ENCODE peak calls at places on chromosomes 1 and 21, in four cellular contexts. I is H9, D is cardiac fibroblast, Y is endothelial cell. G is an unnamed sample.

GRCh38 chr1:196608401-196609113 is at the start of gene KCNT2:
- DNase-seq in I (peak), D (peak), Y (peak), G (no peak)

GRCh38 chr1:165772739-165773138 is 4.1 kb upstream of the TMCO1 start:
- DNase-seq in I (no peak), D (no peak), Y (no peak), G (no peak)

GRCh38 chr1:1048765-1049164 is 25.3 kb downstream of the RNF223 start:
- DNase-seq in I (no peak), D (no peak), Y (no peak), G (no peak)

GRCh38 chr1:59699227-59699847 is 115.4 kb upstream of the HOOK1 start:
- DNase-seq in I (no peak), D (peak), Y (peak), G (no peak)

GRCh38 chr1:67939942-67940341 is 106.7 kb upstream of the GNG12 start:
- DNase-seq in I (no peak), D (no peak), Y (no peak), G (no peak)

GRCh38 chr1:148161252-148161901 is 9.3 kb upstream of the NBPF11 start:
- DNase-seq in I (peak), D (no peak), Y (no peak), G (no peak)

GRCh38 chr1:34984435-34985062 is 598 bp downstream of the TMEM35B start:
- DNase-seq in I (no peak), D (peak), Y (peak), G (peak)

GRCh38 chr1:34708106-34708505 is 46.7 kb upstream of the GJB5 start:
- DNase-seq in I (no peak), D (no peak), Y (no peak), G (no peak)

GRCh38 chr1:61322769-61323168 is 240.4 kb downstream of the NFIA start:
- DNase-seq in I (no peak), D (no peak), Y (no peak), G (no peak)

GRCh38 chr1:44636711-44637589 is 37.3 kb downstream of the TMEM53 start:
- DNase-seq in I (no peak), D (no peak), Y (no peak), G (no peak)

GRCh38 chr1:76285578-76286135 is 211.1 kb downstream of the ST6GALNAC3 start:
- DNase-seq in I (no peak), D (no peak), Y (no peak), G (no peak)

GRCh38 chr1:152697701-152698600 is at the start of gene LCE2A:
- DNase-seq in I (no peak), D (no peak), Y (no peak), G (no peak)

GRCh38 chr1:77536813-77537212 is 145.6 kb downstream of the ZZZ3 start:
- DNase-seq in I (no peak), D (peak), Y (no peak), G (no peak)

GRCh38 chr21:25640671-25641292 is 1.7 kb downstream of the JAM2 start:
- DNase-seq in I (no peak), D (no peak), Y (no peak), G (no peak)

GRCh38 chr21:27721675-27722074 is 754.8 kb upstream of the ADAMTS5 start:
- DNase-seq in I (no peak), D (no peak), Y (no peak), G (no peak)

GRCh38 chr1:151346082-151346768 is 827 bp downstream of the RFX5 start:
- DNase-seq in I (no peak), D (no peak), Y (no peak), G (no peak)

GRCh38 chr1:4778056-4778455 is 123.6 kb downstream of the AJAP1 start:
- DNase-seq in I (no peak), D (no peak), Y (peak), G (no peak)

GRCh38 chr1:1626207-1627141 is 5.5 kb upstream of the MMP23B start:
- DNase-seq in I (peak), D (no peak), Y (no peak), G (no peak)

GRCh38 chr21:28738305-28738704 is 254.4 kb downstream of the LTN1 start:
- DNase-seq in I (no peak), D (no peak), Y (no peak), G (no peak)

GRCh38 chr1:157043685-157044084 is 1.9 kb downstream of the ARHGEF11 start:
- DNase-seq in I (no peak), D (no peak), Y (no peak), G (no peak)

GRCh38 chr1:236141447-236142357 is 637 bp upstream of the GPR137B start:
- DNase-seq in I (peak), D (peak), Y (peak), G (no peak)

GRCh38 chr1:184567016-184567415 is 180.2 kb downstream of the C1orf21 start:
- DNase-seq in I (no peak), D (no peak), Y (no peak), G (no peak)

GRCh38 chr1:219446288-219446687 is 166.6 kb downstream of the ZC3H11B start:
- DNase-seq in I (no peak), D (no peak), Y (no peak), G (no peak)

GRCh38 chr21:40421121-40421520 is 425.8 kb downstream of the DSCAM start:
- DNase-seq in I (no peak), D (no peak), Y (no peak), G (no peak)

GRCh38 chr1:157161901-157162300 is 23.7 kb upstream of the ETV3 start:
- DNase-seq in I (no peak), D (no peak), Y (no peak), G (no peak)

GRCh38 chr1:182227864-182228547 is 163.6 kb downstream of the GLUL start:
- DNase-seq in I (no peak), D (no peak), Y (no peak), G (no peak)

GRCh38 chr1:236073307-236073897 is 8.5 kb upstream of the NID1 start:
- DNase-seq in I (no peak), D (no peak), Y (no peak), G (no peak)

GRCh38 chr1:171484760-171485374 is 463 bp upstream of the PRRC2C start:
- DNase-seq in I (no peak), D (no peak), Y (no peak), G (no peak)

GRCh38 chr1:229075217-229075616 is 195.7 kb upstream of the RAB4A start:
- DNase-seq in I (no peak), D (no peak), Y (no peak), G (no peak)

GRCh38 chr1:89260575-89261275 is 11.9 kb downstream of the GBP5 start:
- DNase-seq in I (no peak), D (peak), Y (no peak), G (no peak)

GRCh38 chr1:232963366-232963765 is 13.0 kb downstream of the NTPCR start:
- DNase-seq in I (no peak), D (peak), Y (no peak), G (no peak)

GRCh38 chr1:51583532-51583931 is 33.4 kb upstream of the OSBPL9 start:
- DNase-seq in I (no peak), D (peak), Y (no peak), G (no peak)

GRCh38 chr1:13759072-13759471 is 59.1 kb downstream of the PRDM2 start:
- DNase-seq in I (no peak), D (no peak), Y (no peak), G (no peak)
- TF ChIP-seq CTCF in I (no peak), D (no peak), Y (no peak), G (no peak)

DNA sequence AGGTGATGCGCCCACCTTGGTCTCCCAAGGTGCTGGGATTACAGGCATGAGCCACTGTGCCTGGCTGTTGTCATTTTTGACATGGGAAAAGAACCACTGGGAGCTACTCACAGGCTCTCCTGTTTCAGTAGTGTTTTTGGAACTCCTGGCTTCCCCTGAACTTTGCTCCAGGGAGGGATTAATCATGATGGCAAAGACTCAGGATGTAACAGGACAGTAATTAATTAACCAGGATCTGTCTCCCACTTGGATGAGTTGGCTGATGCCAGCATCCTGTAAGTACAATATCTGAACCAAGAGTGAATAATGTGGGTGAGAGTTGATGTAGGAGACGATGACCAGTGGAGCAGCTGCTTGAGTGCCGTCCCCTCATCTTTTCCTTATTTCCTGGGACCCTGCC is 4.9 kb downstream of the SFT2D2 start:
- DNase-seq in I (no peak), D (no peak), Y (no peak), G (no peak)
- TF ChIP-seq CTCF in I (no peak), D (no peak), Y (no peak), G (no peak)

GRCh38 chr21:44483288-44484237 is 28.3 kb downstream of the LRRC3 start:
- DNase-seq in I (no peak), D (no peak), Y (no peak), G (no peak)

GRCh38 chr21:44485796-44486195 is 30.5 kb downstream of the LRRC3 start:
- DNase-seq in I (no peak), D (no peak), Y (no peak), G (no peak)

GRCh38 chr21:44486302-44486701 is 31.0 kb downstream of the LRRC3 start:
- DNase-seq in I (no peak), D (no peak), Y (no peak), G (no peak)

GRCh38 chr21:44484498-44485253 is 29.4 kb downstream of the LRRC3 start:
- DNase-seq in I (no peak), D (no peak), Y (no peak), G (no peak)

GRCh38 chr21:44485254-44485793 is 30.0 kb downstream of the LRRC3 start:
- DNase-seq in I (peak), D (peak), Y (no peak), G (no peak)
- TF ChIP-seq CTCF in I (peak), D (peak), Y (no peak), G (no peak)

DNA sequence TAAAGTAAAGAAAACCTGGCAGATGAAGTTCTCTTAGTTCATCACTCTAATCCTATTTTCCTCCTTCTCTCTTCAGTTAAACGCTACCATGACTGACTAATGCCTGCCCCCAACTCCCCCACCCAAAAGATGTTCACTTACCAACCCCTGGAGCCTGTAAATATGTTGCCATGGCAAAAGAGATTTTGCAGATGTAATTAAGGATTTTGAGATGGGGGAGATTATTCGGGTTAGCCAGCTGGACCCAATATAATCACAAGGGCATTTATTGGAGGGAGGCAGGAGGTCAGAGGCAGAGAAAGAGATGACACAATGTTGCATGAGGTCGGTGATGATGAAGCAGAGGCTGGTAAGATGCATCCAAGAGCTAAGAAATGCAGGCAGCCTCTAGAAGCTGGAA is 69.3 kb upstream of the PPP2R5A start:
- DNase-seq in I (no peak), D (no peak), Y (no peak), G (no peak)
- TF ChIP-seq CTCF in I (no peak), D (no peak), Y (no peak), G (no peak)

DNA sequence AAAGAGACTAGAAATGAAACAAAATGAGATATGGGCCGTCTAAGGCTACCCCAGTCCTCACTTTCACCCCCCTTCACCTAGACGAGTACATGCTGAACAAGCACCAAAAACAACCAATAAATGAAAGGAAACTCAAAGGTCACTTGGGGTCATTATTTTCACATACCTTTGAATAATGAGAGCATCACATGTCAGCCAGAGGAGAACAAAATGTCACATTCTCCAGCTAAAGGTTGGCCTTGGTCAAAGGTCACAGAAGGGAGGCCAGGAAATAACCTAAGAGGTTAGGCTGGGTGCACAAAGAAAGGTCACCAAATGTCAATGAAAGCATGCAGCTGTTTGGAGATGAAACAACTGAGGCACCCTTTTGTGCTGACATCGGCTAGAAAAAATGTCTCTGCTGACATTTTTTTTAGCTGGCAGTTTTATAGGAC is 288.7 kb upstream of the USP25 start:
- DNase-seq in I (no peak), D (no peak), Y (no peak), G (no peak)
- TF ChIP-seq CTCF in I (no peak), D (no peak), Y (no peak), G (no peak)

GRCh38 chr1:48675251-48675650 is 101.4 kb downstream of the BEND5 start:
- DNase-seq in I (no peak), D (no peak), Y (no peak), G (no peak)

GRCh38 chr1:48676376-48676775 is 100.3 kb downstream of the BEND5 start:
- DNase-seq in I (no peak), D (no peak), Y (no peak), G (no peak)

GRCh38 chr1:48671578-48671977 is 105.1 kb downstream of the BEND5 start:
- DNase-seq in I (no peak), D (no peak), Y (no peak), G (no peak)

GRCh38 chr1:48674641-48675040 is 102.0 kb downstream of the BEND5 start:
- DNase-seq in I (no peak), D (peak), Y (no peak), G (no peak)

DNA sequence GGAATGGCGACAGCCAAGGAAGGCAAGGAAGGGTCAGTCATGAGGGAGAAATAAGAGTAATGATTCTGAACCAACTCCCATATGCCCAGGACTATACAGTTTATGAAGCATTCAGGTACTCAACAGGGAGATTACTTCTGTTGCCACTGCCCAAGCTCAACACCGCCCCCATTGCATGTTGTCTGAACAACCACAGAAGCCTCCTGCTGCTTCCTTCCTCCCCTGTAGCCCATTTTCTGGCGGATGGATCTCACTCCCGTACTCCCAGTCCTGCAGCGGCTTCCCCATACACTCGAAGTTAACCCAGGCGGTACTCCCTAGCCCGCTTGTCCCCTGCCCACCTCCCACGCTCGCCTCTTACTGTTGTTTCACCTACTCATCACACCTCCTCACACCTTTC is 103.0 kb downstream of the BEND5 start:
- DNase-seq in I (peak), D (no peak), Y (peak), G (no peak)
- TF ChIP-seq CTCF in I (peak), D (no peak), Y (no peak), G (no peak)

GRCh38 chr1:202207292-202207691 is 13.7 kb downstream of the LGR6 start:
- DNase-seq in I (no peak), D (peak), Y (no peak), G (no peak)

GRCh38 chr1:202210969-202211368 is 17.4 kb downstream of the LGR6 start:
- DNase-seq in I (no peak), D (no peak), Y (no peak), G (no peak)

GRCh38 chr1:202208458-202208857 is 14.9 kb downstream of the LGR6 start:
- DNase-seq in I (no peak), D (no peak), Y (no peak), G (no peak)

GRCh38 chr1:202212787-202213186 is 19.2 kb downstream of the LGR6 start:
- DNase-seq in I (no peak), D (no peak), Y (no peak), G (no peak)

DNA sequence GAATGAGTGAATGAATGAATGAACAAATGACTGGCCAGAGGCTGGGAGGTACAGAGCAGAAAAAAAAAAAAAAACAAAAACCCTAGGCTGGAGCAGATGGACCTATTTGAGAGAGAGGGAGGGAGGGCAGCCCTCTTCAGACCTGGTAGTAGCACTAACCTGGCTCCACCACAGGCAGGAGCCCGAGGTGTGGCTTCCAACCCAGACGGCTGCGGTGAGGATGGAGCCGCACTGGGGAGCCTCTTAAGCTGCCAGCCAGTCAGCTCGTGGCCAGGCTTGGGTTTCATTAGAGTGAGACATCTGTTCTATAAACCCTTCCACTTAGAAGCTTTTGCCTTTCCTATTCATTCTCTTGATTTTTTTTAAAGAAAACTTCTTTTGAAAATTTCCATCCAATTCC is 16.8 kb downstream of the LGR6 start:
- DNase-seq in I (no peak), D (no peak), Y (no peak), G (no peak)
- TF ChIP-seq CTCF in I (peak), D (no peak), Y (no peak), G (no peak)

GRCh38 chr21:31877558-31877957 is 4.7 kb downstream of the HUNK start:
- DNase-seq in I (no peak), D (no peak), Y (no peak), G (no peak)
- TF ChIP-seq CTCF in I (no peak), D (no peak), Y (no peak), G (no peak)

GRCh38 chr1:154863702-154864174 is 6.3 kb downstream of the KCNN3 start:
- DNase-seq in I (peak), D (peak), Y (peak), G (no peak)
- TF ChIP-seq CTCF in I (peak), D (peak), Y (peak), G (no peak)

GRCh38 chr1:117685936-117686806 is 80.3 kb downstream of the TENT5C start:
- DNase-seq in I (no peak), D (no peak), Y (no peak), G (no peak)
- TF ChIP-seq CTCF in I (peak), D (no peak), Y (no peak), G (no peak)